ENCODE peak calls at places on chromosome 15, in seven cellular contexts. B, U, M, Y, P, O and A are unnamed samples. For H3K9me3 and H3K4me1, the result is how much of the 10 kb centered on the place peaks cover.

GRCh38 chr15:50415752-50416404 is 8.3 kb upstream of the USP8 start:
- DNase-seq in B (no peak), U (no peak), M (no peak), Y (no peak), P (peak), O (no peak), A (no peak)

GRCh38 chr15:80309769-80310384 is 57.9 kb upstream of the CTXND1 start:
- DNase-seq in B (no peak), U (no peak), M (peak), Y (no peak), P (peak), O (no peak), A (no peak)

GRCh38 chr15:80507638-80508316 is 103.6 kb downstream of the ARNT2 start:
- DNase-seq in B (no peak), U (no peak), M (no peak), Y (no peak), P (no peak), O (no peak), A (no peak)

GRCh38 chr15:70299931-70300858 is 202.5 kb upstream of the TLE3 start:
- DNase-seq in B (no peak), U (peak), M (no peak), Y (peak), P (no peak), O (no peak), A (peak)

GRCh38 chr15:32844118-32844711 is 126.4 kb downstream of the GREM1 start:
- DNase-seq in B (no peak), U (no peak), M (peak), Y (no peak), P (peak), O (no peak), A (no peak)

GRCh38 chr15:47194718-47195117 is 522.6 kb upstream of the SEMA6D start:
- DNase-seq in B (no peak), U (no peak), M (peak), Y (no peak), P (no peak), O (no peak), A (no peak)

GRCh38 chr15:31236184-31237041 is 90.2 kb upstream of the KLF13 start:
- DNase-seq in B (no peak), U (no peak), M (peak), Y (peak), P (peak), O (peak), A (peak)

GRCh38 chr15:44735482-44736260 is 657 bp upstream of the TRIM69 start:
- DNase-seq in B (no peak), U (no peak), M (peak), Y (peak), P (no peak), O (no peak), A (no peak)

GRCh38 chr15:91302588-91303439 is 202.8 kb downstream of the SV2B start:
- DNase-seq in B (no peak), U (peak), M (peak), Y (peak), P (peak), O (no peak), A (no peak)

GRCh38 chr15:85485956-85486567 is 105.7 kb downstream of the AKAP13 start:
- DNase-seq in B (no peak), U (peak), M (peak), Y (peak), P (peak), O (no peak), A (no peak)

GRCh38 chr15:88708256-88709054 is 69.6 kb downstream of the ISG20 start:
- DNase-seq in B (no peak), U (no peak), M (no peak), Y (no peak), P (no peak), O (no peak), A (no peak)

GRCh38 chr15:59329570-59330350 is 42.9 kb downstream of the MYO1E start:
- DNase-seq in B (no peak), U (no peak), M (no peak), Y (no peak), P (no peak), O (no peak), A (no peak)

GRCh38 chr15:39936187-39936586 is 2.3 kb downstream of the EIF2AK4 start:
- DNase-seq in B (no peak), U (no peak), M (no peak), Y (no peak), P (no peak), O (no peak), A (no peak)

GRCh38 chr15:38876621-38877020 is 312.0 kb upstream of the RASGRP1 start:
- DNase-seq in B (no peak), U (no peak), M (no peak), Y (no peak), P (no peak), O (no peak), A (no peak)

GRCh38 chr15:100818927-100819326 is 60.7 kb upstream of the ALDH1A3 start:
- DNase-seq in B (no peak), U (no peak), M (peak), Y (no peak), P (no peak), O (no peak), A (no peak)

GRCh38 chr15:83206387-83206970 is 1.1 kb downstream of the HDGFL3 start:
- DNase-seq in B (no peak), U (no peak), M (no peak), Y (no peak), P (no peak), O (no peak), A (no peak)

GRCh38 chr15:41881925-41882688 is 11.7 kb downstream of the SPTBN5 start:
- DNase-seq in B (no peak), U (no peak), M (no peak), Y (peak), P (peak), O (peak), A (no peak)

GRCh38 chr15:70061086-70061370 is 36.7 kb downstream of the TLE3 start:
- DNase-seq in B (no peak), U (no peak), M (no peak), Y (no peak), P (no peak), O (no peak), A (no peak)

GRCh38 chr15:98776607-98777281 is 128.4 kb downstream of the IGF1R start:
- DNase-seq in B (no peak), U (peak), M (no peak), Y (no peak), P (peak), O (peak), A (no peak)

GRCh38 chr15:94293411-94294402 is 62.3 kb downstream of the MCTP2 start:
- DNase-seq in B (no peak), U (no peak), M (no peak), Y (no peak), P (no peak), O (no peak), A (no peak)

GRCh38 chr15:59158701-59159034 is 48.0 kb upstream of the LDHAL6B start:
- DNase-seq in B (no peak), U (no peak), M (no peak), Y (no peak), P (no peak), O (no peak), A (no peak)

DNA sequence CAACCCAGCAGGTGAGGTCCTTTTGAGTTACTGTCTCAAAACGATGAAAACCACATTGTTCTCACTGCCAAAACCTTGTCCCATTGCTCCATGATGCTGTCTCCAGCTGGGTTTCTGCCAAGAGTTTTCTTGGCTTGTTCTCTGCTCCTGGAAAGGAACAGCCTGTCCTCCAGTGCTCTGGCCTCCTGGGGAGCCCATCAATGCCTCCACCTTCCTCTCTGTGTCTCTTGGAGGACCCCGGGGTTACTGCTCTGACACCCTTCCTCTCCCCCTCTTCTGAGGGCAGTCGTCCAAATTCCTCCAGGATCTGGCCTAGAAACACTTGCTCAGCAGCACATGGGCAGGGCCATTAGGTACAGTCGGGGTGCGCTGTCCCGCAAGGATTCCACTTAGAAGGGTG is 63.9 kb upstream of the RGMA start:
- DNase-seq in B (peak), U (no peak), M (no peak), Y (peak), P (no peak), O (no peak), A (no peak)
- TF ChIP-seq POLR2AphosphoS5 in B (peak), U (no peak), M (no peak), Y (peak), P (no peak), O (no peak), A (peak)

GRCh38 chr15:65610871-65611718 is at the start of gene INTS14:
- DNase-seq in B (peak), U (peak), M (peak), Y (peak), P (peak), O (peak), A (no peak)

GRCh38 chr15:65611888-65612615 is 1.1 kb upstream of the INTS14 start:
- DNase-seq in B (no peak), U (no peak), M (no peak), Y (no peak), P (peak), O (no peak), A (no peak)

GRCh38 chr15:65613365-65613764 is 2.4 kb upstream of the INTS14 start:
- DNase-seq in B (no peak), U (no peak), M (no peak), Y (no peak), P (no peak), O (no peak), A (no peak)

GRCh38 chr15:65612616-65612946 is 1.6 kb upstream of the INTS14 start:
- DNase-seq in B (no peak), U (no peak), M (no peak), Y (no peak), P (no peak), O (no peak), A (no peak)

GRCh38 chr15:65612949-65613348 is 2.0 kb upstream of the INTS14 start:
- DNase-seq in B (no peak), U (no peak), M (no peak), Y (no peak), P (no peak), O (no peak), A (no peak)
- H3K9me3 ChIP-seq in B (under half), U (under half), M (under half), Y (under half), P (under half), O (under half), A (under half)

GRCh38 chr15:73982251-73982962 is 9.7 kb downstream of the STOML1 start:
- DNase-seq in B (peak), U (no peak), M (no peak), Y (peak), P (no peak), O (peak), A (no peak)
- H3K4me1 ChIP-seq in B (under half), U (under half), M (under half), Y (under half), P (under half), O (half or more), A (half or more)

GRCh38 chr15:49300856-49301255 is 122.2 kb upstream of the FGF7 start:
- DNase-seq in B (no peak), U (no peak), M (no peak), Y (no peak), P (no peak), O (no peak), A (no peak)
- TF ChIP-seq POLR2AphosphoS5 in B (no peak), U (no peak), M (no peak), Y (no peak), P (no peak), O (no peak), A (no peak)

GRCh38 chr15:77897896-77898406 is 179.6 kb downstream of the TBC1D2B start:
- DNase-seq in B (no peak), U (no peak), M (no peak), Y (no peak), P (no peak), O (no peak), A (no peak)
- H3K9me3 ChIP-seq in B (under half), U (under half), M (under half), Y (under half), P (under half), O (under half), A (under half)

GRCh38 chr15:61605343-61605742 is 376.2 kb upstream of the RORA start:
- DNase-seq in B (no peak), U (no peak), M (no peak), Y (no peak), P (no peak), O (no peak), A (no peak)
- H3K4me1 ChIP-seq in B (under half), U (under half), M (under half), Y (under half), P (under half), O (under half), A (under half)

DNA sequence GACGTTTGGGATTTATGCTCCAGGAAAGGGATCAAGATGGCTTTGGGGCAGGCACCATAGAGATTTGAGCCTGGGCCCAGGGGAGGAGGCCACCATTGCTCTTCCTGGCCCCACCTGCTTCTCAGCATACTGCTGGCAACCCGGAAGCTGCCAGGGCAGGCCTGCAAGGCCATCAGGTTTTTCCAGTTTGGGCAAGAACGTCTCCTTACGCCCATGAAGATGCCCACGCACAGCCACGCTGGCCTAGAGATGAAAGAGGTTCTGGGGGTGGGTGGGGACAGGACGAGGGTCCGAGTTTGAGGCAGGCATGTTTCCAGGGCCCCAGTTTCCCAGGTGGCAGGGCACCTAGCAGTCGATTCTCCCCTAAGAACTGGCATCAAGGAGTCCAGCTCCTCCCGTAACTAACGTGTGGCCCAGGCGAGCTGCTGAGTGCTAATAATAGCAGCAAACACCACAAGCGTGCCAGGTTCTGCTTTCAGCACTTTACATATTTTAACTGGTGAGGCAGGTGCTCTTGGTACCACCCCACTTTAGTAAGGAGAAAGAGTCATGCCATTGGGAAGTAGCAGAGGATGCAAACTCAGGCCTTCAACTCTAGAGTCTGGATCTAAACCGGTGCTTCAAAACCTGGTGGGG is 45.8 kb downstream of the ZNF710 start:
- DNase-seq in B (peak), U (no peak), M (no peak), Y (peak), P (no peak), O (no peak), A (no peak)
- TF ChIP-seq POLR2AphosphoS5 in B (peak), U (no peak), M (no peak), Y (no peak), P (no peak), O (peak), A (peak)

GRCh38 chr15:76003364-76003763 is 8.9 kb downstream of the NRG4 start:
- DNase-seq in B (no peak), U (no peak), M (no peak), Y (no peak), P (no peak), O (no peak), A (no peak)

GRCh38 chr15:76011611-76012010 is 613 bp downstream of the NRG4 start:
- DNase-seq in B (no peak), U (no peak), M (no peak), Y (no peak), P (no peak), O (no peak), A (no peak)

GRCh38 chr15:76012021-76012551 is at the start of gene NRG4:
- DNase-seq in B (no peak), U (no peak), M (no peak), Y (peak), P (no peak), O (no peak), A (no peak)

DNA sequence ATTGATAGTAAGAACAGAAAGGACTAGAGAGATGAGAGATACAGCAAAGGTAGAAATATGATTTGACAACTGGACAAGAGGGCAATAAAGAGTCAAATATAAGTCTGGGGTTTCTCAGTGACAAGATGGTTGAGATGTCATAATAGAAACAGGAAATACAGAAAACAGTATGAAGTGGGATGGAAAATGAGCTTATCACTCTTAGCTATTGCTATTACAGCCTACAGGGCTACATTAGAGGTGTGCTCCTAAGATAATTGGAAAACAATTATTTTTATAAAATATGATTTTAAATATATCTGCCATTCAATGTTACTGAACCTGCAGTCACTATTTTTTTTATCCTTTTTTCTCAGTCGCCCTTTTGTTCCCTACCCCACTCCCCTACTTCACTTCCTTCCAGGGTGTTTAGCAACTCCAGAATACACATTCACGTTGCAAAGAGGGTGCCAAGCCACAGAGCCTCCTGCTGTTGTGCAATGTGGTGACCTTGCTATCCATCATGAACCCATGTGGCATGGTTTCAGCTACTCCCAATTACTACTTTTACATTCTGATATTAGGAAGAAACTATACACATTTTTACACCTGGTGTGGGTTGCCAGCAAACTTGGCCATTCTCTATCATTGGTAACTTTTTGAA is 6.0 kb downstream of the NRG4 start:
- DNase-seq in B (no peak), U (no peak), M (no peak), Y (no peak), P (no peak), O (no peak), A (no peak)
- H3K9me3 ChIP-seq in B (under half), U (under half), M (under half), Y (under half), P (under half), O (under half), A (under half)

DNA sequence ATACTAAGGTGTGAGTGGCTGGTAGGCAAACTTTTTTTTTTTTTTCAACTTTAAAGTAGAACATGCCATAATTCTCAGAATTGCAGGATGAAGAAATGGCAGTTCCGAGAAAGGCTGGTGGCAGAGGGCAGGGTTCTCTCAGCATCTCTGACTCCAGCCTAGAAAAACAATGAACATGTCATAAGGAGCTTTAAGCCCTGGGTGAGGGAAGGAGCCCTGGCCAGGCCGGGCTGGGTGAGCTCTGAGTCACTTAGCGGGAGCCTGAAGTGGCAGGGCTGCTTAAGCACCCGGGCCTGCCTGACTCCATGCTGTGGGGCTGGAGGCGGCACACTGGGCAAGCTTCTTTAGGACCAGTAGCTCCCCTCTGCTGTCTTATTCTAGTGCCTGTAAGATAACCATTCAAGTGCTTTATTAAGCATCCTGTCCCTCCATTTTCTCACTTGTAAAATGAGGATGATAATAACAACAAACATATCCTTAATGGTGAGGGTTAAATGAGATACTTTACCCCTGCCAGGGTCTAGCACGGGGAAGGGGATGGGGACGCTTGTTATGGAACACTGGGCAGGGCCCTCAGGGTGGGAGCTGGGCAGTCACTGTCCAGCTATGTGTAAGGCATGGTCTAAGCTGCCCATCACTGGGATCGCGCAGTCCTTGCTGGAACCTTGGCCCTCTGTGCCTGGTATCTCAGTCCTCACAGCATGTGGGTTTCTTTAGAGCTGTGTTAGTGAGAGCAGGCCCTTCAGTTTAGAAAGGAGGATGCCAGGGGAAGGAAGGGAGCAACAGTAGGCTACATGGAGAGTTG is 18.4 kb downstream of the SMAD6 start:
- DNase-seq in B (no peak), U (no peak), M (no peak), Y (no peak), P (no peak), O (no peak), A (no peak)
- H3K4me1 ChIP-seq in B (under half), U (under half), M (under half), Y (under half), P (under half), O (half or more), A (half or more)